ENCODE peak calls at places on chromosomes 3 and 15, in six cellular contexts. O is body of pancreas, V is stomach, R is K562, Q is Peyer's patch, S is A549. Y is an unnamed sample.

GRCh38 chr3:97892852-97893251 is 71.0 kb downstream of the CRYBG3 start:
- DNase-seq in O (no peak), V (no peak), R (no peak), Q (no peak), S (no peak), Y (no peak)

GRCh38 chr3:14848906-14849305 is 30.1 kb downstream of the FGD5 start:
- DNase-seq in O (no peak), V (no peak), R (no peak), Q (no peak), S (no peak), Y (no peak)

GRCh38 chr3:134373278-134373941 is 837 bp downstream of the AMOTL2 start:
- DNase-seq in O (peak; percentile 88), V (peak; percentile 85), R (no peak), Q (peak; percentile 33), S (no peak), Y (peak; percentile 85)

GRCh38 chr3:79012946-79013362 is 754.8 kb downstream of the ROBO1 start:
- DNase-seq in O (no peak), V (no peak), R (no peak), Q (no peak), S (no peak), Y (no peak)

GRCh38 chr3:126468028-126468891 is 7.4 kb downstream of the ZXDC start:
- DNase-seq in O (peak; percentile 5), V (no peak), R (no peak), Q (no peak), S (no peak), Y (no peak)

GRCh38 chr15:63192604-63193206 is 3.3 kb downstream of the RAB8B start:
- DNase-seq in O (no peak), V (no peak), R (no peak), Q (no peak), S (no peak), Y (no peak)

GRCh38 chr3:21839592-21839991 is 88.6 kb upstream of the ZNF385D start:
- DNase-seq in O (peak; percentile 4), V (no peak), R (peak; percentile 54), Q (no peak), S (no peak), Y (no peak)

GRCh38 chr3:8640223-8640622 is 4.4 kb downstream of the SSUH2 start:
- DNase-seq in O (no peak), V (no peak), R (no peak), Q (no peak), S (no peak), Y (no peak)

GRCh38 chr3:197737749-197738462 is 1.2 kb upstream of the RUBCN start:
- DNase-seq in O (no peak), V (no peak), R (no peak), Q (no peak), S (no peak), Y (no peak)

GRCh38 chr3:146814601-146815315 is 209.6 kb upstream of the PLSCR5 start:
- DNase-seq in O (no peak), V (no peak), R (no peak), Q (no peak), S (no peak), Y (no peak)

GRCh38 chr3:79361748-79362378 is 405.9 kb downstream of the ROBO1 start:
- DNase-seq in O (no peak), V (no peak), R (peak; percentile 8), Q (no peak), S (no peak), Y (no peak)

GRCh38 chr3:62109534-62109933 is 263.8 kb downstream of the FEZF2 start:
- DNase-seq in O (no peak), V (no peak), R (no peak), Q (no peak), S (no peak), Y (peak; percentile 64)

GRCh38 chr3:13107661-13108060 is 34.4 kb upstream of the IQSEC1 start:
- DNase-seq in O (peak; percentile 5), V (no peak), R (no peak), Q (no peak), S (no peak), Y (no peak)

GRCh38 chr3:97990624-97991277 is 18.5 kb upstream of the RIOX2 start:
- DNase-seq in O (no peak), V (no peak), R (no peak), Q (no peak), S (no peak), Y (no peak)

GRCh38 chr15:23565395-23566069 is at the start of gene MKRN3:
- DNase-seq in O (no peak), V (no peak), R (peak; percentile 83), Q (no peak), S (peak; percentile 35), Y (no peak)

GRCh38 chr15:87604857-87605446 is 651.6 kb downstream of the NTRK3 start:
- DNase-seq in O (peak; percentile 8), V (no peak), R (peak; percentile 41), Q (no peak), S (peak; percentile 21), Y (no peak)

GRCh38 chr3:58659051-58659675 is 7.4 kb downstream of the FAM3D start:
- DNase-seq in O (peak; percentile 62), V (peak; percentile 75), R (peak; percentile 26), Q (no peak), S (peak; percentile 28), Y (peak; percentile 76)

GRCh38 chr3:141387446-141388030 is 19.2 kb downstream of the ZBTB38 start:
- DNase-seq in O (no peak), V (no peak), R (no peak), Q (no peak), S (no peak), Y (no peak)

GRCh38 chr3:141385386-141386079 is 17.2 kb downstream of the ZBTB38 start:
- DNase-seq in O (no peak), V (no peak), R (no peak), Q (no peak), S (no peak), Y (no peak)

GRCh38 chr3:141386080-141386594 is 17.8 kb downstream of the ZBTB38 start:
- DNase-seq in O (no peak), V (no peak), R (no peak), Q (no peak), S (no peak), Y (no peak)

GRCh38 chr3:141384575-141384974 is 16.3 kb downstream of the ZBTB38 start:
- DNase-seq in O (no peak), V (no peak), R (no peak), Q (no peak), S (no peak), Y (no peak)

DNA sequence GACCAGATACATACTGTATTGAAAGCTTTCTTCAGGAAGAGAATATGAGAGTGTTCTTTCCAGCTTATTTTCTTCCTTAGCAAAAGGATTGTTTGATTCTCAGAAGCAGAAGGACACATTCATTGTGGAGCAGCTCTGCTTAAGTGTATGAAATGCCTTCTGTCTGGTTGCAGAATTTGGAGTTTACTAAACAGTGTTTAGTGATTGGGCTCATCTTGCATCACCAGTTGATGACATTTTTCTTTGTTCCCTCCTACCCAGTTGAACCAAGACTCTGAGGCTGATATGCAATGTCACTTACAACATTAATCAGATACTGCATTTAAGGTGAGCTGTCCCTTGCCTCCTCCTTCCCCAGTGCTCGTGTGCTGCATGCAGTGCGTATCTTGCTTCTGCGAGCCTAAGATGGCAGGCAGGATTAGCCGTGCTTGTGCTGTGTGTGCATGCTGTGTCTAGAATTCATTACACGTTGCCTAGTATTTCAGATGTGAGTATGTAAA is 18.4 kb downstream of the ZBTB38 start:
- DNase-seq in O (no peak), V (no peak), R (no peak), Q (no peak), S (no peak), Y (no peak)
- TF ChIP-seq POLR2A in O (no peak), V (no peak), R (no peak), Q (peak; percentile 28), S (no peak), Y (no peak)

GRCh38 chr3:121894191-121894990 is at the start of gene SLC15A2:
- DNase-seq in O (peak; percentile 75), V (peak; percentile 45), R (no peak), Q (no peak), S (no peak), Y (no peak)
- H3K4me3 ChIP-seq in O (no peak within 1 kb of the TSS), V (no peak within 1 kb of the TSS), R (no peak within 1 kb of the TSS), Q (no peak within 1 kb of the TSS), S (no peak within 1 kb of the TSS), Y (no peak within 1 kb of the TSS)

GRCh38 chr3:25826510-25826909 is 36.6 kb downstream of the OXSM start:
- DNase-seq in O (no peak), V (no peak), R (no peak), Q (no peak), S (no peak), Y (no peak)

GRCh38 chr3:25836579-25836978 is 46.7 kb downstream of the OXSM start:
- DNase-seq in O (no peak), V (no peak), R (no peak), Q (no peak), S (no peak), Y (no peak)

GRCh38 chr3:25834346-25834745 is 44.5 kb downstream of the OXSM start:
- DNase-seq in O (no peak), V (no peak), R (no peak), Q (no peak), S (no peak), Y (no peak)

GRCh38 chr3:25830373-25831305 is 40.7 kb downstream of the OXSM start:
- DNase-seq in O (no peak), V (no peak), R (no peak), Q (no peak), S (no peak), Y (no peak)

DNA sequence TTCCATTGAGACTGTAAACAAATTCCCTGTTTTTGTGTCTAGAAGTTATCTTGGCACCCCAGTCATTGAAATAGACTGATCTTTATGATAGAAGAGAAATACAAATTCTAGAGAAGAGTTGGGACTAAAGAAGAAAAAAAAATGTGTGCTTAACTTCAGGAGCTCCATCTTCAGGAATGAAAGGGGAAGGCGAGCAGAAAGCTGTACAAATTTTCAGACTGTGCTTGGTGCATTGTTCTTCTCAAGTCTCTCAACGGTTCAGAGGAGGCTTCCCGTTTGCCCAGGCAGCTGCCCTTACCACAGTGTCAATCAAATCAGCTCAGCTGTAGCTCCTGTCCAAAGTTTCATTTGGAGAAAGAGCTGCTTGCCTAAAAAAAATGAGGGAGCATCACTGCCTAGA is 41.7 kb downstream of the OXSM start:
- DNase-seq in O (no peak), V (no peak), R (no peak), Q (no peak), S (no peak), Y (no peak)
- TF ChIP-seq CTCF in O (no peak), V (no peak), R (no peak), Q (no peak), S (peak; percentile 14), Y (no peak)

DNA sequence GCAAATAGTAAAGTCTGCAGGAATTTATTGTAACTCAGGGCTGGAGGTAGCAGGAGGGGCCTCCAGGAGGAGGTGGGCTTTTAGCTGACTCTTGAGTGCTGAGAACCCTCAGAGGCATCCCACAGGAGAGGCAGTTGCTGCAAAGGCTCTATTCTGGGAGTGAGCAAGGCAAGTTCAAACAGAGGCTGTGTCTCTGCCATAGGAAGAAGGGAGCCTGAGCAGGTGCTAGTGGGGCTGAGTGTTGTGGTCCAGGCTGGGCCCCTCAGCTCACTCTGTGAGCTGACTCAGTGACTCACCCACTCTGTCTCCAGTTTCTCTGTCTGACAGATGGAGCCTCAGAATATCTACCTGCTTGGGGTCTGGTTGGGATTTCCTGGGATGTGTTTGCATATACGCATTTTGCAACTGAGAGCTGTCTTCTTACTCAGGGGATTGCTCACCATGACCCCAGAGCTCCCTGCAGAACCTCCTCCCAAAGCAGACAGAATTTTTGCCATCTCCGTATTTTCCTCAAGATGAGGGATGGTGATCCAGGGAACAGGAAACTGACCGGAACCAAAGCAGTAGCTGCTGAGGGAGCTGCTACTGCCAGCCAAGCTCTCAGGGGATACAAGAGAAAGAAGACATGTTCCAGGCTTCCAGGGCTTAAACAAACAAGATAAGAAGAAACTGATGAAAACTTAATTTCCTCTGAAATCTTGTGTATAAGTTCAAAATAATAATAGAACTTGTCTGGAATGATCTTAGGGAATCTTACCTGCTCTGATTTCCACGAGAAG is 13.6 kb upstream of the NOX5 start:
- DNase-seq in O (no peak), V (no peak), R (no peak), Q (no peak), S (no peak), Y (peak; percentile 53)
- TF ChIP-seq POLR2A in O (no peak), V (no peak), R (no peak), Q (no peak), S (no peak), Y (no peak)

Y was measured in lower leg skin.